ENCODE peak calls at places on chromosomes 4 and X, in five cellular contexts. F is cerebellum, S is left cardiac atrium, L is DMS153, Y is RWPE1. M is an unnamed sample.

GRCh38 chr4:87430038-87430437 is 7.7 kb downstream of the NUDT9 start:
- DNase-seq in F (no peak), S (no peak), L (no peak), Y (no peak), M (no peak)

GRCh38 chr4:105122334-105122733 is 24.3 kb upstream of the TET2 start:
- DNase-seq in F (no peak), S (no peak), L (no peak), Y (peak; percentile 5), M (no peak)

GRCh38 chr4:10298681-10299080 is 158.5 kb downstream of the ZNF518B start:
- DNase-seq in F (no peak), S (no peak), L (no peak), Y (no peak), M (no peak)

GRCh38 chrX:120302434-120302833 is 8.8 kb downstream of the TMEM255A start:
- DNase-seq in F (no peak), S (no peak), L (peak; percentile 47), Y (no peak), M (peak; percentile 55)

GRCh38 chrX:41265615-41266014 is 68.3 kb upstream of the DDX3X start:
- DNase-seq in F (no peak), S (no peak), L (no peak), Y (no peak), M (no peak)

GRCh38 chr4:82469776-82470345 is 39.5 kb downstream of the ENOPH1 start:
- DNase-seq in F (no peak), S (no peak), L (no peak), Y (no peak), M (no peak)

GRCh38 chr4:144295286-144295995 is 154.9 kb upstream of the GYPA start:
- DNase-seq in F (no peak), S (no peak), L (no peak), Y (no peak), M (no peak)

GRCh38 chr4:149645790-149646189 is 169.9 kb downstream of the IQCM start:
- DNase-seq in F (no peak), S (no peak), L (no peak), Y (no peak), M (no peak)

GRCh38 chrX:7205037-7205577 is 57.2 kb upstream of the PUDP start:
- DNase-seq in F (no peak), S (no peak), L (no peak), Y (no peak), M (no peak)

GRCh38 chrX:78237127-78237526 is 90.3 kb downstream of the CYSLTR1 start:
- DNase-seq in F (no peak), S (no peak), L (no peak), Y (no peak), M (no peak)

GRCh38 chr4:120327276-120327675 is 260.6 kb upstream of the MAD2L1 start:
- DNase-seq in F (no peak), S (no peak), L (no peak), Y (no peak), M (no peak)

GRCh38 chrX:115362334-115363095 is 73.0 kb downstream of the LUZP4 start:
- DNase-seq in F (no peak), S (no peak), L (no peak), Y (no peak), M (no peak)

GRCh38 chrX:107610667-107611066 is 17.6 kb upstream of the PRPS1 start:
- DNase-seq in F (no peak), S (no peak), L (no peak), Y (no peak), M (no peak)

GRCh38 chrX:153828723-153829548 is 1.4 kb downstream of the PDZD4 start:
- DNase-seq in F (no peak), S (no peak), L (no peak), Y (no peak), M (no peak)

GRCh38 chr4:26021417-26022345 is 107.7 kb downstream of the SMIM20 start:
- DNase-seq in F (no peak), S (no peak), L (no peak), Y (no peak), M (no peak)

GRCh38 chrX:94178145-94178790 is 504.3 kb downstream of the FAM133A start:
- DNase-seq in F (no peak), S (no peak), L (no peak), Y (peak; percentile 27), M (no peak)

GRCh38 chrX:40172169-40172979 is 74.6 kb upstream of the BCOR start:
- DNase-seq in F (peak; percentile 35), S (peak; percentile 78), L (no peak), Y (no peak), M (peak; percentile 58)

GRCh38 chr4:74311696-74312313 is 3.5 kb downstream of the EPGN start:
- DNase-seq in F (peak; percentile 13), S (no peak), L (peak; percentile 38), Y (peak; percentile 32), M (no peak)

GRCh38 chr4:124184767-124185166 is 527.8 kb downstream of the ANKRD50 start:
- DNase-seq in F (no peak), S (no peak), L (no peak), Y (no peak), M (no peak)

GRCh38 chrX:8345473-8345872 is 119.2 kb upstream of the VCX3B start:
- DNase-seq in F (no peak), S (no peak), L (no peak), Y (peak; percentile 55), M (no peak)

GRCh38 chrX:110142096-110142495 is 139.2 kb downstream of the TMEM164 start:
- DNase-seq in F (no peak), S (no peak), L (no peak), Y (peak; percentile 74), M (no peak)

GRCh38 chrX:55135171-55135570 is 46.4 kb downstream of the PAGE2 start:
- DNase-seq in F (peak; percentile 38), S (peak; percentile 33), L (peak; percentile 0), Y (peak; percentile 3), M (no peak)

GRCh38 chrX:124226129-124226528 is 106.3 kb upstream of the TEX13D start:
- DNase-seq in F (no peak), S (no peak), L (no peak), Y (peak; percentile 3), M (no peak)

GRCh38 chr4:153249199-153250154 is 45.2 kb downstream of the TRIM2 start:
- DNase-seq in F (peak; percentile 90), S (peak; percentile 86), L (peak; percentile 82), Y (peak; percentile 92), M (peak; percentile 89)

GRCh38 chr4:56870927-56871326 is 36.8 kb upstream of the REST start:
- DNase-seq in F (no peak), S (no peak), L (no peak), Y (no peak), M (no peak)

GRCh38 chr4:67204441-67204840 is 340.9 kb downstream of the CENPC start:
- DNase-seq in F (no peak), S (no peak), L (peak; percentile 62), Y (no peak), M (no peak)

GRCh38 chr4:162865102-162865501 is 301.6 kb downstream of the NAF1 start:
- DNase-seq in F (no peak), S (no peak), L (no peak), Y (no peak), M (no peak)

GRCh38 chr4:145618210-145618911 is 824 bp upstream of the MMAA start:
- DNase-seq in F (peak; percentile 30), S (peak; percentile 23), L (no peak), Y (peak; percentile 13), M (no peak)

GRCh38 chrX:136752796-136753195 is 27.9 kb downstream of the ARHGEF6 start:
- DNase-seq in F (no peak), S (no peak), L (no peak), Y (no peak), M (no peak)

GRCh38 chr4:109164011-109164410 is 138.4 kb downstream of the COL25A1 start:
- DNase-seq in F (no peak), S (no peak), L (no peak), Y (no peak), M (no peak)

GRCh38 chr4:26864904-26865303 is 4.3 kb downstream of the STIM2 start:
- DNase-seq in F (no peak), S (no peak), L (no peak), Y (no peak), M (no peak)

GRCh38 chr4:87108142-87108546 is 112.3 kb downstream of the KLHL8 start:
- DNase-seq in F (peak; percentile 8), S (peak; percentile 30), L (no peak), Y (peak; percentile 67), M (no peak)

GRCh38 chrX:140034916-140035315 is 69.6 kb upstream of the CXorf66 start:
- DNase-seq in F (no peak), S (no peak), L (no peak), Y (peak; percentile 2), M (no peak)